ENCODE peak calls at places on chromosomes 7 and 10, in ten cellular contexts. V, F, T, L, Q, I, J, E, Y and Z are unnamed samples.

GRCh38 chr10:86393858-86394472 is 27.4 kb upstream of the GRID1 start:
- DNase-seq in V (no peak), F (no peak), T (no peak), L (no peak), Q (no peak), I (no peak), J (no peak), E (no peak), Y (no peak), Z (no peak)

GRCh38 chr7:24913791-24914464 is 66.0 kb downstream of the OSBPL3 start:
- DNase-seq in V (no peak), F (no peak), T (no peak), L (no peak), Q (no peak), I (no peak), J (no peak), E (no peak), Y (no peak), Z (no peak)

GRCh38 chr10:13382759-13383753 is 35.0 kb upstream of the SEPHS1 start:
- DNase-seq in V (no peak), F (no peak), T (peak), L (peak), Q (peak), I (no peak), J (no peak), E (no peak), Y (no peak), Z (no peak)

GRCh38 chr10:58696736-58697135 is 184.1 kb downstream of the BICC1 start:
- DNase-seq in V (no peak), F (no peak), T (no peak), L (no peak), Q (no peak), I (no peak), J (no peak), E (no peak), Y (no peak), Z (no peak)

GRCh38 chr7:81501220-81501619 is 268.6 kb downstream of the HGF start:
- DNase-seq in V (peak), F (no peak), T (no peak), L (peak), Q (no peak), I (no peak), J (no peak), E (no peak), Y (peak), Z (peak)

GRCh38 chr7:35624299-35625186 is 70.4 kb downstream of the HERPUD2 start:
- DNase-seq in V (peak), F (no peak), T (peak), L (peak), Q (peak), I (peak), J (peak), E (no peak), Y (peak), Z (no peak)

GRCh38 chr7:158710651-158711102 is 6.1 kb upstream of the NCAPG2 start:
- DNase-seq in V (no peak), F (no peak), T (no peak), L (peak), Q (peak), I (no peak), J (no peak), E (no peak), Y (no peak), Z (no peak)

GRCh38 chr7:55100172-55100961 is 81.5 kb downstream of the EGFR start:
- DNase-seq in V (peak), F (peak), T (no peak), L (peak), Q (no peak), I (no peak), J (no peak), E (no peak), Y (no peak), Z (no peak)

GRCh38 chr10:121078672-121079102 is 227.5 kb downstream of the WDR11 start:
- DNase-seq in V (no peak), F (no peak), T (peak), L (no peak), Q (no peak), I (no peak), J (no peak), E (no peak), Y (no peak), Z (no peak)

GRCh38 chr7:50614721-50615518 is 49.7 kb upstream of the DDC start:
- DNase-seq in V (no peak), F (no peak), T (no peak), L (no peak), Q (no peak), I (no peak), J (no peak), E (no peak), Y (peak), Z (no peak)

GRCh38 chr7:113084499-113085172 is 2.0 kb downstream of the GPR85 start:
- DNase-seq in V (no peak), F (no peak), T (no peak), L (no peak), Q (peak), I (no peak), J (no peak), E (no peak), Y (no peak), Z (no peak)

GRCh38 chr10:5659702-5660528 is 6.5 kb downstream of the ASB13 start:
- DNase-seq in V (no peak), F (no peak), T (peak), L (peak), Q (peak), I (peak), J (no peak), E (no peak), Y (no peak), Z (peak)

GRCh38 chr7:14501436-14501835 is 401.1 kb downstream of the DGKB start:
- DNase-seq in V (no peak), F (no peak), T (no peak), L (no peak), Q (no peak), I (no peak), J (no peak), E (no peak), Y (no peak), Z (no peak)

GRCh38 chr7:28298870-28299484 is 113.3 kb upstream of the CREB5 start:
- DNase-seq in V (peak), F (no peak), T (peak), L (peak), Q (no peak), I (no peak), J (no peak), E (no peak), Y (peak), Z (peak)

GRCh38 chr7:102080371-102081243 is 206.1 kb upstream of the SH2B2 start:
- DNase-seq in V (peak), F (no peak), T (no peak), L (no peak), Q (no peak), I (no peak), J (no peak), E (no peak), Y (no peak), Z (no peak)

GRCh38 chr7:158246960-158247673 is 340.5 kb downstream of the PTPRN2 start:
- DNase-seq in V (no peak), F (no peak), T (no peak), L (no peak), Q (no peak), I (no peak), J (no peak), E (no peak), Y (no peak), Z (no peak)

GRCh38 chr10:6089334-6090219 is 743 bp downstream of the RBM17 start:
- DNase-seq in V (no peak), F (no peak), T (peak), L (peak), Q (no peak), I (no peak), J (no peak), E (no peak), Y (no peak), Z (no peak)

GRCh38 chr10:95389176-95389575 is 98.4 kb upstream of the PDLIM1 start:
- DNase-seq in V (no peak), F (no peak), T (no peak), L (no peak), Q (no peak), I (no peak), J (no peak), E (no peak), Y (peak), Z (no peak)

GRCh38 chr7:45290880-45291279 is 133.3 kb downstream of the RAMP3 start:
- DNase-seq in V (no peak), F (no peak), T (no peak), L (no peak), Q (no peak), I (no peak), J (no peak), E (no peak), Y (no peak), Z (no peak)

GRCh38 chr10:18340496-18341051 is 200.3 kb downstream of the CACNB2 start:
- DNase-seq in V (peak), F (no peak), T (no peak), L (peak), Q (no peak), I (no peak), J (no peak), E (no peak), Y (peak), Z (no peak)

GRCh38 chr7:2093214-2093840 is 139.4 kb downstream of the MAD1L1 start:
- DNase-seq in V (no peak), F (no peak), T (no peak), L (no peak), Q (no peak), I (no peak), J (no peak), E (no peak), Y (no peak), Z (no peak)

GRCh38 chr10:31759124-31759798 is 169.4 kb downstream of the ARHGAP12 start:
- DNase-seq in V (peak), F (no peak), T (peak), L (peak), Q (no peak), I (peak), J (peak), E (peak), Y (peak), Z (no peak)

GRCh38 chr10:120456626-120457430 is at the start of gene PLPP4:
- DNase-seq in V (peak), F (no peak), T (peak), L (peak), Q (no peak), I (peak), J (no peak), E (no peak), Y (no peak), Z (no peak)